ENCODE peak calls at places on chromosomes 5 and 9, in eight cellular contexts. U is neural crest cell, A is adipocyte, K is NCI-H524 treated with DMSO at 0.1 percent for 48 hours, C is naive B cell, M is AG09309, P is mesothelial cell of epicardium, I is cardiac fibroblast. J is an unnamed sample.

GRCh38 chr5:37417347-37417746 is 38.2 kb downstream of the WDR70 start:
- DNase-seq in U (no peak), A (no peak), K (no peak), C (no peak), M (no peak), P (no peak), I (no peak), J (no peak)

GRCh38 chr9:133770076-133770777 is 32.1 kb upstream of the SARDH start:
- DNase-seq in U (no peak), A (no peak), K (peak), C (no peak), M (no peak), P (peak), I (no peak), J (no peak)

GRCh38 chr5:103621548-103621930 is 59.0 kb upstream of the NUDT12 start:
- DNase-seq in U (no peak), A (peak), K (no peak), C (no peak), M (no peak), P (no peak), I (no peak), J (no peak)

GRCh38 chr9:121771418-121771817 is 120.0 kb downstream of the DAB2IP start:
- DNase-seq in U (no peak), A (no peak), K (no peak), C (no peak), M (no peak), P (no peak), I (no peak), J (no peak)

GRCh38 chr5:43193171-43193951 is 1.3 kb downstream of the NIM1K start:
- DNase-seq in U (no peak), A (peak), K (peak), C (peak), M (peak), P (no peak), I (peak), J (no peak)

GRCh38 chr5:177300236-177300880 is 3.2 kb downstream of the RAB24 start:
- DNase-seq in U (no peak), A (peak), K (no peak), C (peak), M (no peak), P (no peak), I (peak), J (no peak)

GRCh38 chr5:143557061-143557818 is 153.8 kb upstream of the NR3C1 start:
- DNase-seq in U (no peak), A (peak), K (peak), C (no peak), M (no peak), P (no peak), I (peak), J (no peak)

GRCh38 chr5:139708877-139709586 is 60.9 kb downstream of the CXXC5 start:
- DNase-seq in U (peak), A (peak), K (peak), C (peak), M (no peak), P (no peak), I (peak), J (no peak)

GRCh38 chr5:151070449-151070848 is 10.4 kb downstream of the TNIP1 start:
- DNase-seq in U (no peak), A (peak), K (no peak), C (no peak), M (no peak), P (no peak), I (no peak), J (no peak)

GRCh38 chr5:6377582-6378127 is 692 bp downstream of the MED10 start:
- DNase-seq in U (no peak), A (no peak), K (no peak), C (peak), M (no peak), P (no peak), I (peak), J (no peak)

GRCh38 chr5:177540438-177540837 is 13.9 kb downstream of the FAM193B start:
- DNase-seq in U (no peak), A (no peak), K (no peak), C (no peak), M (no peak), P (no peak), I (no peak), J (no peak)

GRCh38 chr9:3733039-3733408 is 207.2 kb upstream of the RFX3 start:
- DNase-seq in U (no peak), A (no peak), K (no peak), C (no peak), M (no peak), P (no peak), I (no peak), J (no peak)

GRCh38 chr5:75057551-75057950 is 5.2 kb upstream of the GCNT4 start:
- DNase-seq in U (no peak), A (no peak), K (no peak), C (no peak), M (no peak), P (no peak), I (no peak), J (no peak)